ENCODE peak calls at places on chromosomes 13 and 19, in five cellular contexts. V is cardiac muscle cell, Z is epithelial cell of esophagus, R is MCF 10A, K is ascending aorta. U is an unnamed sample.

GRCh38 chr19:13958043-13958442 is 5.7 kb downstream of the DCAF15 start:
- DNase-seq in V (no peak), Z (no peak), R (no peak), K (no peak), U (no peak)

GRCh38 chr13:44822291-44822690 is 167.0 kb downstream of the NUFIP1 start:
- DNase-seq in V (no peak), Z (no peak), R (no peak), K (no peak), U (no peak)

GRCh38 chr13:57739791-57740190 is 108.2 kb downstream of the PCDH17 start:
- DNase-seq in V (no peak), Z (no peak), R (peak), K (no peak), U (no peak)

GRCh38 chr19:53545271-53546065 is 7.5 kb downstream of the ZNF331 start:
- DNase-seq in V (no peak), Z (peak), R (peak), K (no peak), U (no peak)

GRCh38 chr13:66329988-66330429 is 900.1 kb downstream of the PCDH9 start:
- DNase-seq in V (no peak), Z (peak), R (peak), K (no peak), U (no peak)

GRCh38 chr13:102877285-102877684 is 31.5 kb downstream of the ERCC5 start:
- DNase-seq in V (peak), Z (peak), R (no peak), K (no peak), U (peak)

GRCh38 chr13:110485604-110486003 is 75.9 kb downstream of the RAB20 start:
- DNase-seq in V (peak), Z (no peak), R (no peak), K (no peak), U (no peak)

GRCh38 chr13:38542601-38543000 is 144.3 kb upstream of the FREM2 start:
- DNase-seq in V (no peak), Z (peak), R (peak), K (no peak), U (no peak)

GRCh38 chr19:6239871-6240676 is 39.7 kb downstream of the MLLT1 start:
- DNase-seq in V (no peak), Z (no peak), R (no peak), K (no peak), U (peak)

GRCh38 chr13:39353988-39354387 is 249.0 kb downstream of the LHFPL6 start:
- DNase-seq in V (peak), Z (peak), R (no peak), K (no peak), U (no peak)

GRCh38 chr19:13917888-13918406 is 11.9 kb downstream of the CC2D1A start:
- DNase-seq in V (no peak), Z (no peak), R (no peak), K (no peak), U (no peak)

GRCh38 chr19:33199441-33200265 is 5.5 kb downstream of the LRP3 start:
- DNase-seq in V (no peak), Z (peak), R (no peak), K (no peak), U (no peak)

GRCh38 chr19:18771328-18772242 is 19.5 kb downstream of the COMP start:
- DNase-seq in V (no peak), Z (no peak), R (no peak), K (no peak), U (peak)

GRCh38 chr13:23380534-23380933 is 53.0 kb downstream of the SACS start:
- DNase-seq in V (peak), Z (no peak), R (no peak), K (no peak), U (no peak)

GRCh38 chr19:10503002-10503789 is at the start of gene KEAP1:
- DNase-seq in V (peak), Z (peak), R (peak), K (no peak), U (peak)

GRCh38 chr13:51728275-51728673 is 75.7 kb downstream of the DHRS12 start:
- DNase-seq in V (no peak), Z (no peak), R (no peak), K (no peak), U (no peak)

GRCh38 chr19:2215281-2215751 is 20.8 kb downstream of the PLEKHJ1 start:
- DNase-seq in V (no peak), Z (no peak), R (no peak), K (no peak), U (peak)

GRCh38 chr19:28184997-28185396 is 1028.0 kb downstream of the UQCRFS1 start:
- DNase-seq in V (peak), Z (peak), R (no peak), K (no peak), U (no peak)

GRCh38 chr13:102197193-102197592 is 204.7 kb downstream of the FGF14 start:
- DNase-seq in V (no peak), Z (peak), R (peak), K (no peak), U (no peak)

GRCh38 chr13:40031031-40031430 is 375.6 kb downstream of the COG6 start:
- DNase-seq in V (peak), Z (peak), R (peak), K (no peak), U (no peak)

GRCh38 chr13:80751854-80752253 is 410.9 kb upstream of the SPRY2 start:
- DNase-seq in V (no peak), Z (no peak), R (no peak), K (no peak), U (no peak)

GRCh38 chr13:114068723-114069322 is 63.6 kb downstream of the RASA3 start:
- DNase-seq in V (peak), Z (peak), R (peak), K (no peak), U (no peak)

GRCh38 chr19:1455336-1456120 is 5.6 kb downstream of the APC2 start:
- DNase-seq in V (peak), Z (peak), R (peak), K (no peak), U (peak)

DNA sequence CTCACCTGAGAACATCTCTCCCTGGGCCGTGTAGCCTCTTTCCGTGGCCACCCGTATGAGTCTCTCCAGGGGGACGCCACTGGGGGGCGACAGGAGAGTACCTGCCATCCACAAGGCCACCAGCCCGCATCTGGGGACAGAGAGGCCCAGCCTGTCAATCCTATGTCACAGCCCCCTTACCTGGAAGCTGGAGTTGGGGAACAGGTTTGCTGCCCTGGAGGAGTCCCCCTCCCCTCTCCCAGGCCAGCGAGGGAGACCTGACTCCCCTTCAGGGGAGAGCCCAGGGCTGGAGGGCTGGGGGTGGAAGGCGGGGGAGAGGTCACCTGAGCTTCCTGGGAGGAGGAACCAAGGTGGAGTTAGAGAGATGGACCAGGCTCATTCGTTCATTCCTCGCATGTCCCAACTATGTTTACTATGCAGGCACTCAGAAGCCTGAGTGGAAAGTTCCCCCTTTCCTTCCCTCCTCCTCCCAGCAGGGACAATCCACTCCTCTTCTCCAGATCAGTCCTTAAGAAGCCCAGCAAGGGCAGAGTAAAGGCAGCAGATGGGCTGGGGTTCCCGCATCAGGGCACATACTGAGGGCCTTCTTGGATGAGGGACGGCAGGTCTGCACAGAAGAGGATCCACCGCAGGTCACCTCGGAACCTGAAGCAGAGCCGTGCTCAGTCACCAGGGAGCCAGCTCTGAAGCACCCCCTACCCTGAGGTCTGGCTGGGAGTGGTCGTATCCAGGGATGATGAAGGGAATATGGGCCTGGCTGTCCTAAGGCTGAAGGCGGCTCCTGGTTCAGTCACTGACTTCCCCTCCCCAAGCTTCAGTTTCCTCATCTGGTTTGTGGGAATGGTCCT is 5.5 kb downstream of the ACTMAP start:
- DNase-seq in V (no peak), Z (no peak), R (no peak), K (no peak), U (no peak)
- TF ChIP-seq CTCF in V (no peak), Z (no peak), R (no peak), K (peak), U (no peak)

DNA sequence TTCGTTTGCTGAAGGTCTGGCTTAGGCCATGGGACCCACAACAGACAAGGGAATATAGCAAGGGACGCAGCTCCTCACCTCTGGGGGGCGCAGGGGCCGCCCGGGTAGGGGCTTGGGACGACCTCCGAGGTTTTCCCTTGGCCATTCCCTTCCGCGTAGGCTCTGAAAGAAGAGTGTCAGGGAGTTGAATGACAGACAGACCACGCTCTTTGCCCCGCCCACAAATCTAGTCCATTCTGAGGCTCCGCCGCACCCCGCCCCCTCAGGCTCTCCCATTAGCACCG is 11.4 kb upstream of the ZNF414 start:
- DNase-seq in V (no peak), Z (no peak), R (no peak), K (no peak), U (no peak)
- TF ChIP-seq CTCF in V (peak), Z (no peak), R (no peak), K (peak), U (peak)

GRCh38 chr13:69585656-69586055 is 522.0 kb upstream of the ATXN8OS start:
- DNase-seq in V (no peak), Z (peak), R (no peak), K (no peak), U (no peak)
- TF ChIP-seq CTCF in V (no peak), Z (peak), R (no peak), K (no peak), U (no peak)

GRCh38 chr19:12736854-12737665 is at the start of gene GET3:
- DNase-seq in V (peak), Z (peak), R (peak), K (peak), U (peak)
- TF ChIP-seq CTCF in V (no peak), Z (no peak), R (no peak), K (peak), U (no peak)

GRCh38 chr13:90420683-90421082 is 926.8 kb upstream of the MIR17HG start:
- DNase-seq in V (no peak), Z (no peak), R (no peak), K (no peak), U (no peak)
- TF ChIP-seq CTCF in V (peak), Z (peak), R (no peak), K (no peak), U (no peak)

GRCh38 chr13:49791214-49791752 is 1.2 kb downstream of the KPNA3 start:
- DNase-seq in V (peak), Z (peak), R (peak), K (no peak), U (no peak)

GRCh38 chr13:49789961-49790360 is 2.5 kb downstream of the KPNA3 start:
- DNase-seq in V (no peak), Z (no peak), R (no peak), K (no peak), U (no peak)

GRCh38 chr13:49792550-49793324 is at the start of gene KPNA3:
- DNase-seq in V (peak), Z (peak), R (peak), K (peak), U (peak)

GRCh38 chr13:49786609-49787008 is 5.9 kb downstream of the KPNA3 start:
- DNase-seq in V (no peak), Z (no peak), R (no peak), K (no peak), U (no peak)

GRCh38 chr13:49791753-49792549 is 531 bp downstream of the KPNA3 start:
- DNase-seq in V (peak), Z (peak), R (peak), K (no peak), U (peak)
- TF ChIP-seq CTCF in V (no peak), Z (no peak), R (no peak), K (no peak), U (no peak)

DNA sequence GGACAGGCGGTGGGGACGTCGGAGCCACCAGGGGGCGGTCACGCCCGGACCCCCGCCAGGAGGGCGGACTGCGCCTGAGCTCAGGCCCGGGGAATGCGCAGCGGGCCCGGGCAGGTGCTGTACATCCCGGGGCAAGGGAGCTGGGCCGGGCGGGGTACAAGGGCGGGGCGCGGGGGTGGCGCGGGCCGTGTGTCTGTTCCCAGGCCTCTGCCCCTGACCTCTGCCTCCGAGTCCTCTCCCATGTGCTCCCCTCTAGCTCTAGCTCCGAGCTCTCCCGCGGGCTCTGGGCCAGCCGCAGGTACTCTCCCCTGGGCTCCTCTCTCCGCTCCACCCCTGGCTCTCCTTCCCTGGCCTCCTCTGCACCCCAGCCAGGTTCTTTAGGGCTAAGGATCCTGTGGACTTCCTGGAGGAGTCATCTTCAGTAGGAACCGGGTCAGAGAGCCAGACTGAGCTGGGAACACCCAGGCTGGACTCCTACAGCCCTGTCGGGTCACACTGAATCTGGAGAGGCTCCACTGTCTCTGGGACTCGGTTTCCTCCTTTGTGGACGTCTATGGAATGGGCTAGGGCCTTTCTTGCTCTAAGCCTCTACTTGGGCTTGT is 2.3 kb downstream of the PPP1R13L start:
- DNase-seq in V (peak), Z (peak), R (peak), K (no peak), U (peak)
- TF ChIP-seq CTCF in V (no peak), Z (peak), R (no peak), K (peak), U (peak)